ENCODE peak calls at places on chromosomes 7 and 10, in nine cellular contexts. D is lower leg skin, P is natural killer cell, V is OCI-LY7, C is GM20000, T is pancreas, U is upper lobe of right lung, H is osteocyte, K is progenitor cell of endocrine pancreas. E is an unnamed sample.

GRCh38 chr7:64098-64521 is 128.3 kb upstream of the FAM20C start:
- DNase-seq in C (no peak), U (peak), D (no peak), T (no peak), H (no peak), V (peak), K (no peak), P (no peak), E (no peak)

GRCh38 chr10:126080303-126080825 is 184.0 kb downstream of the FANK1 start:
- DNase-seq in T (no peak), C (no peak), D (no peak), P (no peak), H (no peak), K (no peak), U (no peak), V (no peak), E (no peak)

GRCh38 chr10:103019426-103019825 is 101.3 kb downstream of the CNNM2 start:
- DNase-seq in H (no peak), T (no peak), K (no peak), D (no peak), C (no peak), V (no peak), P (no peak), U (no peak), E (no peak)

GRCh38 chr7:75772081-75773077 is at the start of gene CCL26:
- DNase-seq in D (no peak), H (no peak), K (no peak), T (no peak), C (no peak), U (no peak), V (no peak), P (no peak), E (no peak)

GRCh38 chr7:29987821-29988317 is 1.7 kb downstream of the SCRN1 start:
- DNase-seq in K (no peak), C (peak), P (no peak), D (no peak), V (peak), U (no peak), T (no peak), H (no peak), E (no peak)

GRCh38 chr10:132644544-132645530 is 107.2 kb downstream of the INPP5A start:
- DNase-seq in V (no peak), C (no peak), K (no peak), H (no peak), D (peak), T (no peak), U (peak), P (no peak), E (peak)

GRCh38 chr7:2405601-2406345 is 2.4 kb downstream of the CHST12 start:
- DNase-seq in C (peak), K (no peak), T (no peak), U (no peak), V (peak), D (no peak), H (no peak), P (peak), E (no peak)

GRCh38 chr10:131874991-131875451 is 25.8 kb upstream of the PPP2R2D start:
- DNase-seq in U (peak), H (peak), T (peak), K (peak), C (peak), V (peak), D (peak), P (no peak), E (no peak)

GRCh38 chr7:89623018-89623672 is 531.1 kb upstream of the STEAP1 start:
- DNase-seq in H (no peak), P (no peak), U (no peak), D (no peak), T (no peak), C (peak), K (no peak), V (peak), E (no peak)

GRCh38 chr7:128262273-128263028 is 21.4 kb downstream of the LEP start:
- DNase-seq in C (no peak), H (no peak), V (no peak), D (peak), T (no peak), K (no peak), U (no peak), P (no peak), E (no peak)

GRCh38 chr7:138184191-138184590 is 107.9 kb downstream of the AKR1D1 start:
- DNase-seq in U (no peak), H (no peak), D (no peak), K (no peak), V (no peak), T (no peak), P (no peak), C (no peak), E (no peak)

GRCh38 chr7:101466871-101467270 is 104.2 kb downstream of the COL26A1 start:
- DNase-seq in T (no peak), V (no peak), K (no peak), P (no peak), H (no peak), D (no peak), C (no peak), U (no peak), E (no peak)

DNA sequence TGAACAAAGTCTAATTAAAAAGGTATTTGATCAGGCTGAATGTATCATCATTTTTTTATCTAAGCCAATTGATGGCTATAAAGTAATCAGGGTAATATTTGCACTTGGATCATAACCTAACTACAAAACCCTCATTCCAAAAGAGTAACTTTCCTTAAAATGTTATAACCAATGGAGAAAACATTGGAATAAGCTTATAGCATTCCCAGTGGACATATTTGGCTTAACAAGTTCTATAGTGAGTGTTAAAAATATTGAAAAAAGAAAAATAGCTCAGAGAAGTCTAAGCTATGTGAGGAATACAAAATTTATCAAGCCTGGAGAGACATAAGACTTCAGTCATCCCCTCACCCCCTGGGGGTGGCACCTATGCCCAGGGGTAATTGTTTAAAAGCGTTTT is 358.8 kb downstream of the LRRTM3 start:
- DNase-seq in P (no peak), U (no peak), V (no peak), T (no peak), D (no peak), H (no peak), C (no peak), K (no peak), E (no peak)
- TF ChIP-seq CTCF in P (no peak), U (no peak), V (no peak), T (no peak), D (no peak), H (no peak), C (no peak), K (no peak), E (no peak)

DNA sequence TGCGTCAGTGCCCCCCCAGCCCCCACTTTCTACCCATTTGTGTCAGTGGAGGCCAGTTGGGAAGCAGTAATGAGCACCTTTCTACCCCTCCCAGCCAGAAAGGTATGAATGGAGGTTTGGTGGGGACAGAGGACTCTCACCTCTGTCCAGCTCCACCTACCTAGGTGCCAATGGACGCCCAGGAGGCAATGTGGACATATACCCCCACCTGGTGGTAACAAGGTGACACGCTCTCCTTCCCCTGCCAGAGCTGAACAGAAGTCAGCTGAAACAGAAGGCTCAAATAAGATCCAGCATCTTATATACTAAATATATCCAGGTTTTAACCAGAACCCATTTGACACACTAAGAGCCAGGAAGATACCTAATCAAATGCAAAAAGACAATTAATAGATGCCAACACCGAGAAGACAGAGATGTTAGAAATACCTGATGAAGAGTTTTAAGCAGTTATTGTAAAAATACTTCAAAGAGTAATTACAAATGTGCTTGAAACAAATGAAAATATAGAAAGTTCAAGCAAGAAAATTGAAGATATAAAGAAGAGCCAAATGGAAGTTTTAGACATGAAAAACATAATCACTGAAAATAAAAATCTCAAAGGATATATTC is 18.4 kb upstream of the SORCS3 start:
- DNase-seq in U (no peak), C (no peak), T (no peak), P (no peak), V (peak), K (no peak), H (no peak), D (no peak), E (no peak)
- TF ChIP-seq CTCF in U (no peak), C (peak), T (no peak), P (no peak), V (peak), K (peak), H (no peak), D (no peak), E (no peak)

DNA sequence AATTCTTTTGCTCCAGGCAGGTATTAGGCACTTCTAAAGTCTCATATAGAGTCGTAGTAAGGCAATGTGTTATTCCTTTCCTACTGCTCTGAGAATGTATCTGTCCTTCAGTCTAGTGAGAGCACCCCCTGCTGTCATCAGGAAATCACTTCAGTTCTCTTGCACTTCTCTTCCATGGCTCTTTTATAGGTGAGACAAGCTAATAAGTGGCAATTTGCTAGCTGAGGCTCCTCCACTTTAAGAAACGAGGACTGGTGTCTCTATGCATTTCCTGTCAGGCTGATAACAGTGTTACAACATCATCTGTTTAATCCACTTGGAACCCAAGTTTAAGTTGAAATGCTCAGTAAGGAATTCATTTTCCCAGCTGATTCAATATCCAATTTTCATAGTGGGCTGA is 350.6 kb downstream of the TFEC start:
- DNase-seq in T (no peak), D (no peak), H (no peak), U (no peak), P (no peak), K (no peak), V (peak), C (peak), E (no peak)
- TF ChIP-seq CTCF in T (peak), D (no peak), H (peak), U (peak), P (no peak), K (peak), V (peak), C (no peak), E (no peak)

GRCh38 chr7:135827391-135827790 is 78.8 kb upstream of the FAM180A start:
- DNase-seq in U (no peak), C (no peak), V (no peak), P (no peak), D (peak), H (no peak), K (no peak), T (no peak), E (no peak)

GRCh38 chr7:135822396-135822795 is 73.8 kb upstream of the FAM180A start:
- DNase-seq in C (no peak), D (peak), V (no peak), K (no peak), H (no peak), T (no peak), U (no peak), P (no peak), E (no peak)

DNA sequence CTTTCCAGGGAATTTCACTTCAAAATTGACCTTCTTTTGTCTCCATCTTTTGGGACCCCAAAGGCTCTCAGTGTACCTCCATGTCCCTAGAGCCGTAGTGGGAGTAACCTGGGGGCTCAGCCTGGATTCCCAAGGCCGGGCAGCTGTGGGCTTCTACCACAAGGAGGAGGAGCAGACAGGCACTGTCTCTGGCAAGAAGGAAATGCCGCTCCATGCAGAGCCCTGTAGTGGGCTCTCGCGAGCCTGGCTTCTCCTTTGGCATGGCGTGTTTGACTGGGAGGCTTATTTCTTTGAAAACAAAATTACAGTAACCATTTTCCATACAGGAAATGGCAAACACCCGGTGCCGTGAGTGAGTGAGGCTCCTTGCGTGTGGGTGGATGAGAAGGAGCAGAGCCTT is 76.8 kb upstream of the FAM180A start:
- DNase-seq in P (no peak), C (no peak), T (no peak), H (no peak), U (no peak), D (peak), K (no peak), V (no peak), E (no peak)
- TF ChIP-seq CTCF in P (no peak), C (no peak), T (no peak), H (no peak), U (no peak), D (no peak), K (no peak), V (no peak), E (no peak)

GRCh38 chr7:157643525-157643970 is 306.7 kb downstream of the DNAJB6 start:
- DNase-seq in U (peak), P (no peak), H (no peak), T (no peak), D (no peak), V (no peak), C (no peak), K (no peak), E (no peak)
- TF ChIP-seq CTCF in U (no peak), P (no peak), H (no peak), T (no peak), D (no peak), V (no peak), C (no peak), K (no peak), E (no peak)

GRCh38 chr7:144398911-144399310 is 4.6 kb downstream of the NOBOX start:
- DNase-seq in D (no peak), V (no peak), T (peak), H (peak), C (no peak), K (no peak), U (no peak), P (no peak), E (no peak)

GRCh38 chr7:144401490-144401889 is 2.0 kb downstream of the NOBOX start:
- DNase-seq in C (no peak), K (no peak), U (no peak), T (no peak), D (no peak), P (no peak), H (no peak), V (no peak), E (no peak)

GRCh38 chr7:144398291-144398690 is 5.2 kb downstream of the NOBOX start:
- DNase-seq in H (peak), T (peak), D (no peak), P (no peak), U (no peak), C (no peak), V (no peak), K (no peak), E (no peak)

GRCh38 chr7:144399946-144400345 is 3.5 kb downstream of the NOBOX start:
- DNase-seq in U (no peak), T (peak), H (peak), V (no peak), D (no peak), C (no peak), K (no peak), P (no peak), E (no peak)

DNA sequence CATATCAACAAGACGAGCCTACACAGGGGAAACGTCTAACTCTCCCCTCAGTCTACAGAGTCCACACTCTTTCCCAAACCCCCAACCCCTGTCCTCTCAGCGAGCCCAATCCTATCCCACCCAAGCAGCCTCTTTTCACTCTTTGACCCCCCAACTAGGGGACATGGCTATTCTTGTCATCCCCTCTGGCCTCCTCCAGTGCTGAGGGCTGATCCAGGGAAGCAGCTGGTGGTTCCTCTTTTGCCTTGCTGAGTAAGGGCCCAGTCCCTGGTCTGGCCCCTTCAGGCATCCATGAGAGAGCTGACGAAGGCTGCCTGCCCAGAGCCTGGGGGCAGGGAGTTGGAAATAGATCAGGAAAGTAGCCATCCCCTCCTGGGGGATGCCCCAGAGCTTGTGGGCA is 6.4 kb downstream of the NOBOX start:
- DNase-seq in H (peak), K (no peak), C (no peak), P (no peak), D (no peak), T (no peak), U (no peak), V (no peak), E (no peak)
- TF ChIP-seq CTCF in H (no peak), K (no peak), C (no peak), P (no peak), D (no peak), T (no peak), U (no peak), V (no peak), E (no peak)

DNA sequence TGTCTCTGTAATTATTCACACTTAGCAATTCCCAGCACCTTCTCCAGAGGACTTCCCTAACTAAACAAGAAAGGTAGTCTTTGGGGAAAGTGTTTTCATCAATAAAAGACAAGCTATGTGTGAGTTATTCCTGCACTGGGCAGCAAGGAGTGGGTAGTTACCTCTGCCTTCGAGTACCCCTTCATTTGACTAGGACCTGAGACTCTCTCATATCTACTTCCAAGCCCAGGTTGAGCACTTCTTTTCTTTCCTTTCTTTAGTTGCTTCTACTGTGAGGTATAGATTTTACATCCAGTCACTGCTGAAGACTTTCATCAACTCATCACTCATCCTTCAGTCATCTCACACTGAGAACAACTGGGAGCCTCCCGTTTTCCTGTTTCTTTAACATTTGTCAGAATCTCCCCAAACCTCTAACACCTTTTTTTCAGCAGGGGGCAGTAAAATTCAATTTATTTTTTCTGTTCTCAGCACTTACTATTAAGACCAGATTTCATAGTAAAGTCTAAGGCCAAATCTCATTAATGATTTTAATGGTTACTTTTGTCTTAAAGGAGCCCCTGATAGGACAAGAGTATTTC is 80.1 kb upstream of the PRSS1 start:
- DNase-seq in P (no peak), U (no peak), V (peak), K (no peak), H (no peak), D (no peak), C (peak), T (no peak), E (no peak)
- TF ChIP-seq CTCF in P (peak), U (peak), V (peak), K (peak), H (peak), D (no peak), C (no peak), T (peak), E (no peak)